ENCODE peak calls at places on chromosomes 4 and X, in nine cellular contexts. Q, Z, C, V, K, A, D, R and X are unnamed samples.

GRCh38 chrX:68307767-68308166 is 125.5 kb downstream of the OPHN1 start:
- DNase-seq in Q (no peak), Z (no peak), C (peak), V (no peak), K (no peak), A (no peak), D (no peak), R (peak), X (no peak)

GRCh38 chr4:88719381-88719780 is 21.8 kb upstream of the NAP1L5 start:
- DNase-seq in Q (no peak), Z (no peak), C (no peak), V (no peak), K (no peak), A (no peak), D (no peak), R (no peak), X (no peak)

GRCh38 chr4:138078264-138078663 is 163.9 kb downstream of the SLC7A11 start:
- DNase-seq in Q (peak), Z (no peak), C (no peak), V (no peak), K (no peak), A (no peak), D (no peak), R (no peak), X (no peak)

GRCh38 chr4:104966349-104967033 is 180.2 kb upstream of the TET2 start:
- DNase-seq in Q (peak), Z (peak), C (no peak), V (no peak), K (peak), A (no peak), D (no peak), R (peak), X (peak)

GRCh38 chr4:91840359-91840758 is 463.4 kb upstream of the GRID2 start:
- DNase-seq in Q (no peak), Z (no peak), C (no peak), V (no peak), K (no peak), A (no peak), D (no peak), R (no peak), X (no peak)

GRCh38 chrX:15815779-15816452 is 25.6 kb downstream of the ZRSR2 start:
- DNase-seq in Q (peak), Z (no peak), C (no peak), V (peak), K (peak), A (peak), D (no peak), R (peak), X (peak)

GRCh38 chr4:99968330-99968729 is 18.3 kb upstream of the H2AZ1 start:
- DNase-seq in Q (no peak), Z (no peak), C (peak), V (no peak), K (no peak), A (no peak), D (no peak), R (peak), X (no peak)

GRCh38 chr4:41957634-41958033 is 22.4 kb downstream of the TMEM33 start:
- DNase-seq in Q (no peak), Z (no peak), C (no peak), V (peak), K (peak), A (no peak), D (no peak), R (peak), X (peak)

GRCh38 chr4:1194028-1194900 is 21.9 kb upstream of the SPON2 start:
- DNase-seq in Q (peak), Z (peak), C (no peak), V (no peak), K (no peak), A (peak), D (peak), R (peak), X (peak)

GRCh38 chr4:110712486-110712885 is 89.6 kb upstream of the PITX2 start:
- DNase-seq in Q (no peak), Z (no peak), C (no peak), V (no peak), K (no peak), A (no peak), D (no peak), R (no peak), X (no peak)

GRCh38 chrX:71301195-71301924 is at the start of gene ITGB1BP2:
- DNase-seq in Q (no peak), Z (peak), C (no peak), V (no peak), K (no peak), A (no peak), D (no peak), R (peak), X (no peak)

GRCh38 chr4:26412381-26413372 is 77.6 kb downstream of the CCKAR start:
- DNase-seq in Q (peak), Z (no peak), C (no peak), V (peak), K (no peak), A (no peak), D (no peak), R (no peak), X (no peak)

DNA sequence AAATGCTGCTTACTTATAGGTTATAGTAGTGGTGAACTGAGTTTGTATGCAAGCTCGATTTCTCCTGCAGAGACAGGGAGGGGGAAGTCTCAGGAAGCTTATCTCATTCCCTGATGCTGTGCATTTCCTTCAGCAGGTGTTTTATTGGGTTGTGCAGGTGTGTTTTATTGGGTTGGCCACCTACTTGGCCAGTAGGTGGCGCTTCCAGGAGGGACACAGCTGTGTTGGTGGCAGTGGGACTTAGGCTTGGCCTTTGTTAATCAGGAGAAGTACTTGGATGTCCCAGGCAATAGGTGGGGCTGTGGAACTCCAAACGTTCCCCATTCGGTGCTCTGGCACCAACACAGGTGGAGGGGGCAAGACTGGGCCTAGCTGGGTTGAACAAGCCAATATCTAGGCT is 196.0 kb upstream of the DCAF8L1 start:
- DNase-seq in Q (peak), Z (no peak), C (no peak), V (peak), K (no peak), A (peak), D (no peak), R (no peak), X (peak)
- TF ChIP-seq CTCF in Q (no peak), Z (no peak), C (peak), V (peak), K (no peak), A (peak), D (no peak), R (peak), X (peak)

GRCh38 chr4:148141536-148141935 is 300.7 kb downstream of the NR3C2 start:
- DNase-seq in Q (no peak), Z (no peak), C (no peak), V (no peak), K (no peak), A (no peak), D (no peak), R (no peak), X (no peak)
- TF ChIP-seq CTCF in Q (no peak), Z (no peak), C (no peak), V (no peak), K (no peak), A (no peak), D (no peak), R (no peak), X (no peak)

GRCh38 chrX:53374222-53374820 is 48.1 kb downstream of the SMC1A start:
- DNase-seq in Q (no peak), Z (no peak), C (no peak), V (no peak), K (no peak), A (no peak), D (no peak), R (peak), X (no peak)

GRCh38 chrX:53373307-53373706 is 49.1 kb downstream of the SMC1A start:
- DNase-seq in Q (no peak), Z (no peak), C (no peak), V (no peak), K (no peak), A (no peak), D (no peak), R (no peak), X (no peak)

GRCh38 chrX:53379008-53379710 is 43.3 kb downstream of the SMC1A start:
- DNase-seq in Q (no peak), Z (no peak), C (no peak), V (no peak), K (no peak), A (no peak), D (no peak), R (no peak), X (no peak)

GRCh38 chrX:53377464-53377863 is 45.0 kb downstream of the SMC1A start:
- DNase-seq in Q (no peak), Z (no peak), C (no peak), V (no peak), K (no peak), A (no peak), D (no peak), R (no peak), X (no peak)

GRCh38 chrX:53374923-53375322 is 47.5 kb downstream of the SMC1A start:
- DNase-seq in Q (no peak), Z (no peak), C (no peak), V (no peak), K (no peak), A (no peak), D (no peak), R (no peak), X (no peak)
- TF ChIP-seq CTCF in Q (no peak), Z (no peak), C (no peak), V (no peak), K (no peak), A (peak), D (no peak), R (no peak), X (no peak)

GRCh38 chrX:4265036-4265435 is 551.6 kb upstream of the PRKX start:
- DNase-seq in Q (no peak), Z (no peak), C (no peak), V (no peak), K (no peak), A (no peak), D (no peak), R (no peak), X (no peak)

GRCh38 chrX:4268676-4269075 is 555.2 kb upstream of the PRKX start:
- DNase-seq in Q (no peak), Z (no peak), C (no peak), V (no peak), K (no peak), A (no peak), D (no peak), R (no peak), X (no peak)

GRCh38 chrX:4263005-4263404 is 549.6 kb upstream of the PRKX start:
- DNase-seq in Q (no peak), Z (no peak), C (no peak), V (peak), K (no peak), A (no peak), D (no peak), R (no peak), X (peak)
- TF ChIP-seq CTCF in Q (no peak), Z (no peak), C (no peak), V (peak), K (no peak), A (peak), D (no peak), R (no peak), X (no peak)